ENCODE peak calls at places on chromosomes 7 and 10, in seven cellular contexts. N is adrenal gland, R is uterus, S is sigmoid colon, W is tibial nerve, P is transverse colon, A is vagina. J is an unnamed sample.

GRCh38 chr7:38428040-38428439 is 154.6 kb upstream of the TARP start:
- DNase-seq in R (peak), A (no peak), S (no peak), W (no peak), P (no peak), N (no peak), J (no peak)

GRCh38 chr7:45001826-45002225 is 1.8 kb downstream of the CCM2 start:
- DNase-seq in R (no peak), P (no peak), A (no peak), S (peak), W (no peak), N (no peak), J (no peak)

GRCh38 chr7:132251327-132251659 is 325.0 kb downstream of the PLXNA4 start:
- DNase-seq in P (peak), R (peak), A (no peak), S (peak), N (no peak), W (peak), J (peak)

GRCh38 chr10:44995914-44996633 is 4.6 kb upstream of the ZNF22 start:
- DNase-seq in N (no peak), R (peak), W (peak), P (no peak), S (peak), A (peak), J (peak)

GRCh38 chr10:121696854-121697253 is 98.6 kb upstream of the FGFR2 start:
- DNase-seq in R (peak), S (no peak), N (no peak), A (no peak), P (peak), W (no peak), J (peak)

GRCh38 chr10:128744092-128744491 is 617.9 kb upstream of the MKI67 start:
- DNase-seq in S (no peak), P (no peak), W (no peak), N (no peak), A (no peak), R (no peak), J (no peak)

GRCh38 chr10:101031796-101032636 is 982 bp downstream of the SFXN3 start:
- DNase-seq in S (peak), P (peak), W (peak), R (peak), N (peak), A (no peak), J (peak)

GRCh38 chr10:22711373-22711772 is 3.0 kb downstream of the PIP4K2A start:
- DNase-seq in A (no peak), R (no peak), P (no peak), S (no peak), N (no peak), W (no peak), J (no peak)

GRCh38 chr10:80459047-80459865 is 5.1 kb downstream of the TSPAN14 start:
- DNase-seq in W (peak), A (no peak), N (no peak), S (peak), P (peak), R (peak), J (peak)

DNA sequence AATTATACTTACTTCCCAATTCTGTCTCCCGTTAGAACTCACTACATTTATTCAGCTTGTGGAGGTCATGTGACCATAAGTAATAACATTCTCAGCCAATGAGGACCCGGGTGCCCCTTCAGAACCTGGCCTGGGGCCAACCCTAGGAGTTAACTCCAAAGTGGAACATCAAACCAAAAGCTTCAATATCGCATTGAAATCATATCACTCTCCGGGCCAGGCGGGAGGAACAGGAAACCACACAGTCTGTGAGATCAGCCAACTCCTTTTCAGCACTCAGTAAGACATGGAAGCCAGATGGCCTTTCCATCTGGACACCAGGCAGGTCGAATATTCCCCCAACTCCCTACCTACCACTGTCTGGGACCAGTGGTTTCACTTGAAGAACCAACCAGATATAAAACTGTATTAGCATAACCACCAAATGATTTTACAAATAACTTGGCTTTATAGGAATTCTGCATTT is 5.5 kb downstream of the CREB3L2 start:
- DNase-seq in R (no peak), S (no peak), N (peak), A (no peak), P (no peak), W (no peak), J (peak)
- H3K27ac ChIP-seq in R (peak), S (peak), N (peak), A (peak), P (peak), W (peak), J (peak)

GRCh38 chr10:88835095-88835909 is 16.3 kb downstream of the ANKRD22 start:
- DNase-seq in P (peak), W (peak), N (peak), S (peak), A (no peak), R (peak), J (peak)
- TF ChIP-seq POLR2A in P (no peak), W (no peak), N (no peak), S (no peak), A (no peak), R (no peak), J (no peak)

DNA sequence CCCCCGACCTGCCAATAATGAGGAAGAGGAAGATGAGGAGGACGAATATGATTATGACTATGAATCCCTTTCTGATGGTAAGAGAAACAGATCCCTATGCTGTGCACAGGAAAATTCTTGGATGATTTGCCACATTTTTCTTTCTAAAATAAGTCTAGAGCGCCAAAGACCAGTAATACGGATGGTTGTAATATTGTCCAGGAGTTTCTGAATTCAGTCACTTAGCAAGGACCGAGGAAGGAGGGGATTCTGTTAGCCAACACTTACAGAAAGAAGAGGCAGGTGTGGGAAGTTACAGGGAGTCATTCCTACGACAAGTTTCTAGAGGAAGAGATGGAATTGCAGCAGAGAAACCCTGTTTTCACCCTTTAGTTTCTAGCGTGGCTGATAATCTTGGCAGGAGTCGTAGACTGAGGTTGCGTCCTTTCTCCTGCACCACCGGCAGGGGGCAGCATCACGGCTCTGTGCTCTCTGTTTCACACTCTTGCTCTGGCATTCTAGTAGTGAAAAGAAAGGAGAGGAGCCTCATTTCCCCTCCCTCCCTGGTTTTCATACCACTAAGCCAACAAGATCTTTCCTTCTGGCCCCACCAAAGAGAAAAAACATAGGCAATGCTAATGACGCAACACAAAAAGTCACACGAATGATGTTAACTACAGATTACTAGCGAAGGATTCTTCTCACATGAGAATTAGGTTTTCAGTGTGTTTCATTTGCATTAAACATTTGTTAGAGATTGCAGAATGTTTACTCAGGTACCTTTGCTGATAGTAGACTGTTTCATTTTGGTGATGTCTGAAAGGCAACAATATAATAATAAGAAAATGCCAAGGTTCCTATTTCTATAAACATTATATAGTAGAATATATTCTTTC is 82.7 kb downstream of the NOC3L start:
- DNase-seq in P (peak), R (no peak), N (peak), S (no peak), W (no peak), A (no peak), J (peak)
- H3K27ac ChIP-seq in P (no peak), R (no peak), N (no peak), S (no peak), W (no peak), A (no peak), J (no peak)

GRCh38 chr10:124587811-124588211 is 126.2 kb downstream of the LHPP start:
- DNase-seq in A (no peak), N (no peak), P (no peak), S (peak), R (no peak), W (no peak), J (no peak)
- TF ChIP-seq POLR2A in A (no peak), N (no peak), P (no peak), S (no peak), R (no peak), W (no peak), J (no peak)

DNA sequence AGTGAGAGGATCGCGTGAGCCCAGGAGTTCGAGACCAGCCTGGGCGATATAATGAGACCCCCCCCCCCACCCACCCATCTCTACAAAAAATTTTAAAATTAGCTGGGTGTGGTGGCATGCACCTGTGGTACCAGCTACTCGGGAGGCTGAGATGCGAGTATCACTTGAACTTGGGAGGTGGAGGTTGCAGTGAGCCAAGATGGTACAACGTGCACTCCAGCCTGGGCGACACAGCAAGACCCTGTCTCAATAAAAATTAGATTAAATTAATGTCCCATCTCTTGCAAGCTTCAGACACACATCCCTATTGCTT is 391 bp upstream of the PROSER2 start:
- DNase-seq in N (no peak), S (no peak), R (no peak), P (no peak), W (no peak), A (no peak), J (no peak)
- H3K27ac ChIP-seq in N (no peak), S (no peak), R (no peak), P (peak), W (no peak), A (no peak), J (peak)

GRCh38 chr7:7177044-7177517 is 5.3 kb upstream of the C1GALT1 start:
- DNase-seq in A (no peak), N (no peak), S (no peak), R (no peak), W (no peak), P (no peak), J (no peak)
- TF ChIP-seq POLR2A in A (no peak), N (no peak), S (no peak), R (no peak), W (no peak), P (no peak), J (no peak)